ENCODE peak calls at places on chromosomes 5 and 9, in eight cellular contexts. L is small intestine, N is breast epithelium, D is gastrocnemius medialis, O is heart left ventricle, H is mesendoderm, M is ovary, F is aorta. G is an unnamed sample.
A peak's percentile ranks its signal among the peaks of the same experiment; 100 is the strongest.

GRCh38 chr9:105053209-105053652 is 125.3 kb upstream of the ABCA1 start:
- DNase-seq in L (no peak), N (no peak), D (peak; percentile 33), O (no peak), H (no peak), M (no peak), F (peak; percentile 54), G (no peak)

GRCh38 chr9:137301086-137301947 is 754 bp downstream of the NRARP start:
- DNase-seq in L (peak; percentile 29), N (no peak), D (no peak), O (peak; percentile 42), H (peak; percentile 68), M (peak; percentile 70), F (peak; percentile 51), G (no peak)

GRCh38 chr9:84137968-84138367 is 157.4 kb downstream of the RMI1 start:
- DNase-seq in L (peak; percentile 87), N (no peak), D (peak; percentile 18), O (no peak), H (no peak), M (no peak), F (no peak), G (no peak)

GRCh38 chr5:128252794-128253193 is 169.2 kb downstream of the SLC12A2 start:
- DNase-seq in L (no peak), N (no peak), D (no peak), O (no peak), H (no peak), M (no peak), F (no peak), G (no peak)

GRCh38 chr9:98373622-98374021 is 118.2 kb upstream of the TBC1D2 start:
- DNase-seq in L (no peak), N (no peak), D (no peak), O (no peak), H (no peak), M (no peak), F (no peak), G (no peak)

GRCh38 chr5:112388739-112389138 is 30.3 kb downstream of the EPB41L4A start:
- DNase-seq in L (no peak), N (no peak), D (no peak), O (no peak), H (no peak), M (no peak), F (no peak), G (no peak)

GRCh38 chr5:55421074-55421529 is 113.3 kb downstream of the MTREX start:
- DNase-seq in L (no peak), N (no peak), D (no peak), O (no peak), H (no peak), M (no peak), F (no peak), G (no peak)

GRCh38 chr9:93649610-93650261 is 73.4 kb downstream of the PHF2 start:
- DNase-seq in L (no peak), N (no peak), D (peak; percentile 4), O (peak; percentile 11), H (no peak), M (no peak), F (no peak), G (no peak)

GRCh38 chr9:30851600-30851999 is 1532.8 kb upstream of the ACO1 start:
- DNase-seq in L (no peak), N (no peak), D (no peak), O (no peak), H (no peak), M (no peak), F (no peak), G (no peak)

GRCh38 chr9:96051423-96051822 is 175.9 kb downstream of the ERCC6L2 start:
- DNase-seq in L (no peak), N (no peak), D (no peak), O (no peak), H (no peak), M (no peak), F (no peak), G (no peak)

GRCh38 chr9:94168203-94169000 is 84.1 kb downstream of the PTPDC1 start:
- DNase-seq in L (peak; percentile 30), N (no peak), D (no peak), O (no peak), H (no peak), M (no peak), F (no peak), G (no peak)

GRCh38 chr5:147483197-147483790 is 26.6 kb downstream of the DPYSL3 start:
- DNase-seq in L (no peak), N (no peak), D (no peak), O (no peak), H (no peak), M (no peak), F (no peak), G (no peak)

GRCh38 chr5:39513236-39513635 is 88.5 kb upstream of the DAB2 start:
- DNase-seq in L (no peak), N (no peak), D (no peak), O (no peak), H (no peak), M (no peak), F (no peak), G (no peak)

GRCh38 chr5:112012112-112012511 is 255.1 kb upstream of the NREP start:
- DNase-seq in L (no peak), N (no peak), D (no peak), O (peak; percentile 32), H (no peak), M (no peak), F (no peak), G (no peak)

GRCh38 chr9:107707915-107708441 is 218.4 kb upstream of the KLF4 start:
- DNase-seq in L (no peak), N (no peak), D (no peak), O (no peak), H (no peak), M (no peak), F (no peak), G (no peak)

GRCh38 chr5:124604419-124604818 is 142.0 kb downstream of the ZNF608 start:
- DNase-seq in L (no peak), N (no peak), D (no peak), O (no peak), H (no peak), M (no peak), F (no peak), G (no peak)

GRCh38 chr5:108726446-108727091 is 21.1 kb upstream of the FER start:
- DNase-seq in L (no peak), N (no peak), D (no peak), O (no peak), H (no peak), M (no peak), F (no peak), G (no peak)

GRCh38 chr9:77707696-77708095 is 59.6 kb upstream of the GNA14 start:
- DNase-seq in L (no peak), N (no peak), D (peak; percentile 78), O (peak; percentile 53), H (peak; percentile 40), M (peak; percentile 56), F (peak; percentile 88), G (peak; percentile 80)
- H3K27ac ChIP-seq in L (no peak overlapping the region), N (no peak overlapping the region), D (no peak overlapping the region), O (no peak overlapping the region), H (no peak overlapping the region), M (no peak overlapping the region), F (no peak overlapping the region), G (peak overlapping the region; percentile 36)

DNA sequence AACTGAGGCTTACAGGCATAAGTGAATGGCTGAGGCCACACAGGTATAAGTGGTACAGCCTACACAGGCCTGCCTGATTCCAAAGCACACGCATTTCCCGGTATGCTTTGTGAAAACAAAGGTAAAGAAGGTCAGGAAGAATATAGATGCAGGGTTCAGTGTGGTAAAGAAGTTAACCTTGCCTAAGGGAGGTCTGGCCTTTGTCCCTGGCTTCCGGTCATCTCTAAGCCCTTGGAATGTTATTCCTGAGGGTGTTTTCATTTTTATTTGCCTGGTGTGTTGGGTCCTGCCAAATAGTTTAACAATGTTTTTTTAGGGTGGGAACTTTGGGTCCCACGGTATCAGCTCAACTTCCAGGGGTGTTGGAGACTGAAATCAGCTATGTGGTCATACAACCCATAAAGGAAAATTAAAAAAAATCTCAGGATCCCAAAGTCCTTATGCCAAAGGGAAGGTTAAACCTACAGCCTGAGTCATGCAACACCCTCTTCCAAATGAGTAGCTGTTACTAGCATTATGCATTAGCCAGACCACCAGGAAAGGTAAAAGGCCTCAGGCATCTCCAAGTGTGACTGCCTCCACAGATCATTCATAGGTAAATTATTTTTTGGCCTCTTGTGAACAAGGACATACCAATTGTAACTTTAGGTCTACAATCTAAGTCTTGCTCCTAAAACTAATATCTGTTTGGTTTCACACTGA is 124.6 kb downstream of the ATP10B start:
- DNase-seq in L (no peak), N (no peak), D (no peak), O (no peak), H (peak; percentile 76), M (no peak), F (no peak), G (no peak)
- H3K27me3 ChIP-seq in L (no peaks in the 10 kb centered on the region), N (no peaks in the 10 kb centered on the region), D (no peaks in the 10 kb centered on the region), O (no peaks in the 10 kb centered on the region), H (no peaks in the 10 kb centered on the region), M (no peaks in the 10 kb centered on the region), F (no peaks in the 10 kb centered on the region), G (no peaks in the 10 kb centered on the region)

DNA sequence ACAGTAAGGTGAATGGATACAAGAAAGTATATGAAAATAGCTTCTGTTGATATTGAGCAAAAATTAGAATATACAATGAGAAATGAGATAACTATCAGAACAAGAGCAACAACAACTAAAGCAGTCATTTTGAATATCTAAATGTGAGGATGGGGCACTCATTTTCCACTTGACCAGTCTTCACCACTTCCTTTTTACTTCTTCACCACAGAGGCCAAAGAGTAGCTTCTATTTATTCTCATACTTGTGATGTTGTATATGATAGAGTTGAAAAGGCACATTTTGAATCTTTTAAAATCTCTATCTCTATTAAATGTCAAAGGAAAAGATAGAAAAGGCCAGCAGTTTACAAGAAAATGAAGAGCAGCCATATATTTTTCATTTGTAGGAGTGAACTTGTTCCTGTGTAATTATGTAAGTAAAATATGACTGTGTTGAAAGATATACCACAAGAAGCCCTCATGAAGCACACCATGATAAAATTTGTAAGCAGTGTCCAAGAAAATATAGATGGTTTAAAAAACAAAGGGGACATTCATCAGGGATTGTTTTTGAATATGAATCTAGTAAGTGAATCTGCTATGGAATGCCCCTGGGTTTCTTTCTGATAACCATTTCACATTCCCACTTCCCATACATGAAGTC is 39.2 kb downstream of the ADAMTS19 start:
- DNase-seq in L (no peak), N (no peak), D (no peak), O (no peak), H (no peak), M (no peak), F (no peak), G (no peak)
- H3K4me1 ChIP-seq in L (no peaks in the 10 kb centered on the region), N (no peaks in the 10 kb centered on the region), D (peaks cover 3% of the 10 kb centered on the region), O (no peaks in the 10 kb centered on the region), H (no peaks in the 10 kb centered on the region), M (no peaks in the 10 kb centered on the region), F (no peaks in the 10 kb centered on the region), G (no peaks in the 10 kb centered on the region)

DNA sequence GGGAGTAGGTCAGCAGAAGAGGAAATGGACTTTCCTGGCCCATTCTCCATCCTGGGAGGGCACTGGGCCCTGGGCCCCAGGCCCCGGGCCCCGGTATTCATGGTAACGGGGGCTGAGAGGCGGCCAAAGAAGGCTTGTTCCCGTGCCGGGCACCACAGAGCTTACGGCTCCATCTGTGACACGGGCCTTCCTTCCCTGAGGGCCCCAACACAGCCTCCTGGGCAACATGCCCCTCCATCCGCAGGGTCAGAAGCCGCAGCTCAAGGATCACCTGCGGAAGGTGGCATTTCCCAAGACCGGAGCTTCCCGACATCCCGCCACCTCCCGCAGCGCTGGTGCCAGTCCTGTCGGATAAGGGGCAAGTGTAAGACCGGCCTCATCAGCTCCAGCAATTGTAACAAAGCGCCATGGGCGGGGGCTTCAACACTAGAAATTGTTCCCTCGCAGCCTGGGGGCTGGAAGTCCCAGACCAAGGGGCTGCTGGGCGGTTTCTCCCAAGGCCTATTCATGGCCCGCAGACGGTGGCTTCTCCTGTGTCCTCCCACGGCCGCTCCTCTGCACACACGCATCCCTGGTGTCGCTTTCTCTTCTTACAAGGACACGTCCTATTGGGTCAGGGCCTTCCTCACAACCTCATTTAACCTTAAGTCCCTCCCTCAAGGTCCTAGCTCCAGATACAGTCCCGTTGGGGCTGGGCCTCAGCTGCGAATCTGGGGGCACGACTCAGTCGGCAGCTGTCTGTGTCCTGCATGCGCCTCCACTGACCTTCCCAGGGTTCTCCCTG is 31.2 kb upstream of the SLC12A7 start:
- DNase-seq in L (no peak), N (no peak), D (no peak), O (no peak), H (no peak), M (no peak), F (no peak), G (no peak)
- H3K27ac ChIP-seq in L (no peak overlapping the region), N (no peak overlapping the region), D (no peak overlapping the region), O (no peak overlapping the region), H (no peak overlapping the region), M (no peak overlapping the region), F (no peak overlapping the region), G (no peak overlapping the region)